ENCODE peak calls at places on chromosome 11, in four cellular contexts. O is PC-9, U is H7, N is adrenal gland. B is an unnamed sample.

GRCh38 chr11:44607324-44607962 is 42.0 kb downstream of the CD82 start:
- DNase-seq in O (no peak), U (no peak), N (no peak), B (no peak)

GRCh38 chr11:78651923-78652602 is 77.4 kb upstream of the NARS2 start:
- DNase-seq in O (no peak), U (no peak), N (peak), B (no peak)

GRCh38 chr11:10807629-10808552 is 835 bp downstream of the EIF4G2 start:
- DNase-seq in O (peak), U (peak), N (peak), B (no peak)

GRCh38 chr11:30282289-30282631 is 40.6 kb upstream of the ARL14EP start:
- DNase-seq in O (no peak), U (no peak), N (no peak), B (no peak)

GRCh38 chr11:2883717-2884423 is 1.7 kb downstream of the CDKN1C start:
- DNase-seq in O (no peak), U (peak), N (no peak), B (no peak)

GRCh38 chr11:95050595-95051202 is 1.5 kb downstream of the KDM4F start:
- DNase-seq in O (no peak), U (no peak), N (no peak), B (no peak)

GRCh38 chr11:1640076-1640946 is 10.7 kb downstream of the KRTAP5-5 start:
- DNase-seq in O (no peak), U (peak), N (no peak), B (no peak)

GRCh38 chr11:134945993-134946392 is 534.0 kb upstream of the B3GAT1 start:
- DNase-seq in O (no peak), U (peak), N (no peak), B (no peak)

GRCh38 chr11:32852142-32852541 is 22.4 kb downstream of the PRRG4 start:
- DNase-seq in O (no peak), U (no peak), N (no peak), B (no peak)

GRCh38 chr11:4569075-4569474 is 12.5 kb upstream of the OR52I2 start:
- DNase-seq in O (no peak), U (no peak), N (no peak), B (no peak)
- H3K4me3 ChIP-seq in O (no peak), U (no peak), N (no peak), B (no peak)

GRCh38 chr11:119277660-119278059 is 39.3 kb downstream of the MCAM start:
- DNase-seq in O (no peak), U (no peak), N (no peak), B (no peak)
- H3K4me3 ChIP-seq in O (no peak), U (no peak), N (no peak), B (no peak)

DNA sequence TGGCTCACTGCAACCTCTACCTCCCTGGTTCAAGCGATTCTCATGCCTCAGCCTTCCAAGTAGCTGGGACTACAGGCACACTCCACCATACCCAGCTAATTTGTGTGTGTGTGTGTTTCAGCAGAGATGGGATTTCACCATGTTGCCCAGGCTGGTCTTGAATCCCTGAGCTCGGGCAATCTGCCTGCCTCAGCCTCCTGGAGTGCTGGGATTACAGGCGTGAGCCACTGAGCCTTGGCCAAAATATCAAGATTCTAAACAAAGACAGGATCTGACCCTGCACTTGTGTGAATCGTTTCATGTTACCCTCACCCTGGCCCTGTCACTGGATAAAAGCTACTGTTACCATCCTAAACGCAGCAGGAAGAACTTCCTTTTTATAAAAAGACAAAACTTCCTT is 15.6 kb upstream of the THY1 start:
- DNase-seq in O (no peak), U (no peak), N (peak), B (no peak)
- H3K4me3 ChIP-seq in O (no peak), U (no peak), N (no peak), B (no peak)

DNA sequence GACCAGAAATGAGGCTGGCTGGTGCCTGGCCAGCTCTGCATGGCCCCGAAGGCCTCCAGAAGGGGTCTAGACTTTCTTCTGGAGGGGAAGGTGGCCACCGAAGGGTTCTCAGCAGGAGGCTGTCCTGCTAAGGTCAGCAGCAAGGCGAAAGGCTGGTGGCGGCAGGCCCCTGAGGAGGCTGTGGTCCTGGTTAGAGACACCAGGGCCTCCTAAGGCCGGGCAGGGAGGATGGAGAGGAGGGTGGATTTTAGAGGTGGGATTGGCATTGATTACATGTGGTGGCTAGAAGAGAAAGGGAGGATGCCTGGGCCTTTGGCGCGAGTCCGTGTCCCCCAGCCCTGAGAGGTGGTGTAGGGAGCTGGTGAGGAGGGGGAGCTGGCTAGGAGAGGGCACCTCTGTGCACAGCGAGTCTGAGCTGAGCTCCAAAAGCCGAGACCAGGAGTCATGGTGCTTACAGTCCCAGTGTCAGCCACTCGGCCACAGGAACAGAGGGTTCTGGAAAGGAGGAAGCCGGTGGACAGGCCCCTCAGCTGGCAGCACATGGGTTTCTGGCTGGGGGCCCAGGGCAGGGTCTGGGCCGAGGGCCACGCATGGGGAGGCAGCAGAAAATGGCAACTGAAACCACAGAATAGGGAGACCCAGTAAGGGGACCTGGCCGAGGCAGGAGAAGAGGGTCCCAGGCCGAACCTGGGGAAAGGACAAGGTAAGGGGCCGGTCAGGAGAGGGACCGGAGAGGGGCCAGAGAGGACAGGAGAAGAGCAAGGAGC is 2.5 kb downstream of the FERMT3 start:
- DNase-seq in O (no peak), U (peak), N (no peak), B (no peak)
- H3K4me3 ChIP-seq in O (no peak), U (no peak), N (no peak), B (no peak)

DNA sequence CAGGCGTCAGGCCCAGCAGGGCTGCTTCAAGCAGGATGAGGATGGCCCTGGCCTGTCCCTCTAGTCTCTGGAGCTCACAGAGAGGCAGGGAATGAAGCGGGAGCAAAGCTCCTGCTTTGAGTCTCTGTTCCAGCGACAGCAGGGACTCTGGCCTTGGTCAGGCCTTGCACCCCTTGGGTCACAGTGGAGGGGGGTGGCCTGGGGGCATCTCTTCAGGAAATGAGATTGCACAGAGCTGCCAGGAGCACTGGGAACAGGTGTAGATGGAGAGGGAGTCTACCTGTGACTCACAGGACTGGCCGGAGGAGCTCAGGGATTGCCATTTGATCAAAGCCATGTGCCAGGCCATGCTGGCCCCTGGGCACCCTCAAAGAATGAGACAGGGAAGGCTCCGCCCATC is 1.6 kb downstream of the ANO1 start:
- DNase-seq in O (peak), U (no peak), N (no peak), B (no peak)
- H3K4me3 ChIP-seq in O (peak), U (no peak), N (no peak), B (no peak)

DNA sequence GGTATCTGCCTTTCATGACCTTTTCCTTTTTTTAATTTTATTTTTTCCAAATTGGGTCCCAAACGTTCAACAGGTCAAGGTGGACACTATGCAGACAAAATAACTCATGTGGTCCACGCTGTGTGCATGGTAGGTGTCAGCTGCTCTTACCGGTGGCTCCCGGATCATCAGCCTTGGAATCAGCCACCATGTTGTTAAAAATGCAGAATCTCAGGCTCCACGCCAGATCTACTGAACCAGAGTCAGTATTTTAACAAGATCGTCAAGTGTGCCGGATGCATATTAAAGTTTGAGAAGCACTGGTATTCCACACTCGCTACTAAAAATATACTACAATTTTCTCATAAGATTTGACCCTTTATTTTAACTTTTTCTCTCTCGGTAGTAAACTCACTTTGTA is 568 bp upstream of the LDLRAD3 start:
- DNase-seq in O (no peak), U (no peak), N (no peak), B (no peak)
- H3K4me3 ChIP-seq in O (peak), U (peak), N (peak), B (peak)

B was measured in Panc1.